ENCODE peak calls at places on chromosome 1, in six cellular contexts. E, M, K, Q, P and J are unnamed samples.

GRCh38 chr1:87077959-87078673 is 163.7 kb downstream of the HS2ST1 start:
- DNase-seq in Q (no peak), E (no peak), K (no peak), P (peak), M (no peak), J (no peak)

GRCh38 chr1:194161591-194161990 is 975.2 kb upstream of the B3GALT2 start:
- DNase-seq in P (no peak), Q (no peak), M (no peak), K (no peak), E (no peak), J (no peak)

GRCh38 chr1:157252473-157252872 is 114.3 kb upstream of the ETV3 start:
- DNase-seq in K (no peak), E (no peak), P (no peak), Q (no peak), M (no peak), J (no peak)

GRCh38 chr1:7595338-7595737 is 175.8 kb upstream of the VAMP3 start:
- DNase-seq in K (no peak), Q (no peak), M (no peak), E (no peak), P (no peak), J (peak)

GRCh38 chr1:156838972-156839371 is 19.9 kb downstream of the INSRR start:
- DNase-seq in K (no peak), Q (no peak), P (peak), M (peak), E (peak), J (no peak)

GRCh38 chr1:160375788-160376524 is 9.1 kb downstream of the NHLH1 start:
- DNase-seq in P (no peak), M (peak), K (no peak), E (no peak), Q (no peak), J (no peak)

GRCh38 chr1:12053752-12054548 is 9.2 kb upstream of the TNFRSF8 start:
- DNase-seq in M (no peak), K (no peak), E (no peak), P (no peak), Q (no peak), J (no peak)

GRCh38 chr1:5456090-5456789 is 536.0 kb downstream of the NPHP4 start:
- DNase-seq in M (peak), P (no peak), K (no peak), Q (no peak), E (no peak), J (no peak)

GRCh38 chr1:101207891-101208290 is 28.9 kb upstream of the S1PR1 start:
- DNase-seq in K (no peak), M (no peak), Q (no peak), E (no peak), P (no peak), J (no peak)

GRCh38 chr1:180945151-180945550 is 32.5 kb downstream of the KIAA1614 start:
- DNase-seq in Q (no peak), P (no peak), E (no peak), M (no peak), K (no peak), J (no peak)

GRCh38 chr1:229156819-229157218 is 114.1 kb upstream of the RAB4A start:
- DNase-seq in P (no peak), Q (no peak), E (no peak), K (no peak), M (peak), J (no peak)

GRCh38 chr1:27027575-27028250 is 15.1 kb upstream of the TENT5B start:
- DNase-seq in M (no peak), P (no peak), K (no peak), Q (no peak), E (no peak), J (no peak)

GRCh38 chr1:109652446-109652845 is 3.5 kb upstream of the GSTM4 start:
- DNase-seq in M (no peak), Q (no peak), E (no peak), K (no peak), P (no peak), J (no peak)

GRCh38 chr1:55250399-55251075 is 35.4 kb upstream of the USP24 start:
- DNase-seq in K (no peak), P (no peak), E (no peak), M (no peak), Q (no peak), J (no peak)
- H3K27ac ChIP-seq in K (no peak), P (no peak), E (no peak), M (no peak), Q (no peak), J (no peak)

DNA sequence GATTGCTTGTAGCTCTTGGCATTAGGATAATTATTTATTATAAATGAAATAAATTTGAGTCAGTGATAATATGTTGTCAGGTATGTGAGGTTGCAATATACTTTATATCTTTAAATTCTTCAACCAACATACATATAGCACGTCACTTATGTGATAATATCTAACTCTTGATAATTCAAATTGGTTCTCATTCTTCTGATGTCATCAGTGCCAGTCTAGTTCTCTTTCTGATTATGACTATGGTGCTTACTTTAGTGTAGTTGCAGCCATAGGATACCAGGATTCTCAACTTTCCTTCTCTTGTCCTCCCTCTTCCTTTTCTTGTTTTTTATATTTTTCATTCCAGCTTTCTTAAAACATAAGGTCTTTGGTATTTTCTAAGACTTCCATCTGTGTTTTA is 34.8 kb upstream of the ATP6V1G3 start:
- DNase-seq in Q (no peak), P (no peak), K (no peak), M (no peak), E (no peak), J (no peak)
- H3K27ac ChIP-seq in Q (no peak), P (no peak), K (no peak), M (no peak), E (no peak), J (no peak)

GRCh38 chr1:32743380-32744062 is 41.0 kb upstream of the SYNC start:
- DNase-seq in P (peak), M (peak), Q (no peak), E (no peak), K (no peak), J (no peak)
- H3K27ac ChIP-seq in P (no peak), M (peak), Q (no peak), E (no peak), K (no peak), J (peak)

GRCh38 chr1:33925586-33925985 is 61.7 kb downstream of the HMGB4 start:
- DNase-seq in P (no peak), E (no peak), Q (no peak), K (no peak), M (no peak), J (no peak)
- H3K27ac ChIP-seq in P (no peak), E (no peak), Q (no peak), K (no peak), M (no peak), J (no peak)

DNA sequence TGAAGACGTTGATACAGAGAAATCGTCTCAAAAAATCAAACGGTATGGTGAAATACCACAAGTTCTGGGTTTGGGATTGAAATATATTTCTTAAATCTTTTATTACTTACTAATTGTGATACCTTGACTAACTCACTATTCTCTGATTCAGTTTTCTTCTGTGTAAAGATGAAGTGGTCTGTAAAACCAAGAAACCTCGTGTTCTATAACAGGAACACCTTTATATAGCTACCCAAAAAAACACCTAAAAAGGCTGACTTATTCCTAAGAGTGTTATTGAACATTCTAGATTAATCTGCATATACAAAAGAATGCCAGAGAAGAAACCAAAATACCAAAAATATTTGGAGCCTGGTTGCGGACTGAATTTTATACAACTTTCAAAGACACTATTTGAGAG is 721 bp downstream of the LRRIQ3 start:
- DNase-seq in M (no peak), E (no peak), Q (no peak), P (no peak), K (no peak), J (no peak)
- H3K27ac ChIP-seq in M (peak), E (peak), Q (peak), P (peak), K (no peak), J (peak)

GRCh38 chr1:53278294-53278693 is 40.0 kb upstream of the MAGOH start:
- DNase-seq in M (peak), Q (no peak), K (peak), P (peak), E (peak), J (peak)
- H3K27ac ChIP-seq in M (no peak), Q (no peak), K (no peak), P (no peak), E (no peak), J (no peak)

GRCh38 chr1:173410794-173411236 is 66.3 kb upstream of the PRDX6 start:
- DNase-seq in E (no peak), Q (no peak), K (no peak), M (peak), P (no peak), J (no peak)
- H3K27ac ChIP-seq in E (no peak), Q (no peak), K (no peak), M (no peak), P (no peak), J (no peak)

GRCh38 chr1:235254721-235255120 is 73.3 kb downstream of the ARID4B start:
- DNase-seq in K (no peak), M (no peak), P (no peak), Q (no peak), E (no peak), J (no peak)
- H3K27ac ChIP-seq in K (no peak), M (no peak), P (no peak), Q (no peak), E (no peak), J (no peak)

GRCh38 chr1:241274693-241275092 is 82.3 kb downstream of the RGS7 start:
- DNase-seq in K (no peak), M (no peak), Q (no peak), P (no peak), E (no peak), J (no peak)

GRCh38 chr1:241276391-241276790 is 80.6 kb downstream of the RGS7 start:
- DNase-seq in Q (no peak), K (no peak), M (no peak), P (no peak), E (no peak), J (no peak)

GRCh38 chr1:241272828-241273227 is 84.2 kb downstream of the RGS7 start:
- DNase-seq in Q (no peak), M (no peak), K (no peak), E (no peak), P (no peak), J (no peak)

GRCh38 chr1:241275226-241275625 is 81.8 kb downstream of the RGS7 start:
- DNase-seq in P (no peak), E (no peak), Q (no peak), M (no peak), K (no peak), J (no peak)

GRCh38 chr1:241275981-241276380 is 81.0 kb downstream of the RGS7 start:
- DNase-seq in P (peak), E (no peak), Q (no peak), M (no peak), K (no peak), J (no peak)
- H3K27ac ChIP-seq in P (peak), E (no peak), Q (no peak), M (no peak), K (no peak), J (no peak)

GRCh38 chr1:67394548-67394947 is 35.7 kb downstream of the SERBP1 start:
- DNase-seq in P (no peak), E (no peak), M (no peak), Q (no peak), K (no peak), J (no peak)
- H3K27ac ChIP-seq in P (no peak), E (no peak), M (no peak), Q (no peak), K (no peak), J (no peak)